ENCODE peak calls at places on chromosomes 13 and 19, in eight cellular contexts. X is nephron progenitor cell, Z is neural crest cell, N is kidney, F is endothelial cell, T is fibroblast of pulmonary artery, R is Panc1, Q is upper lobe of right lung. Y is an unnamed sample.

GRCh38 chr19:32104465-32105235 is 240.8 kb upstream of the ZNF507 start:
- DNase-seq in N (no peak), F (no peak), X (peak; percentile 46), T (no peak), R (no peak), Q (no peak), Z (no peak), Y (peak; percentile 0)

GRCh38 chr13:112897956-112898785 is 70.8 kb upstream of the MCF2L start:
- DNase-seq in N (peak; percentile 69), X (no peak), Z (no peak), Q (no peak), R (no peak), F (no peak), T (no peak), Y (no peak)

GRCh38 chr13:27339299-27339698 is 68.7 kb downstream of the RASL11A start:
- DNase-seq in N (no peak), Z (peak; percentile 23), R (no peak), X (peak; percentile 30), F (peak; percentile 57), Q (no peak), T (peak; percentile 58), Y (peak; percentile 64)

GRCh38 chr19:38362076-38362945 is 12.1 kb upstream of the PSMD8 start:
- DNase-seq in Z (peak; percentile 63), F (peak; percentile 82), X (peak; percentile 86), T (peak; percentile 49), N (peak; percentile 91), Q (peak; percentile 96), R (peak; percentile 28), Y (peak; percentile 70)

GRCh38 chr19:57802269-57802668 is 12.4 kb downstream of the ZNF552 start:
- DNase-seq in Q (no peak), Z (no peak), X (no peak), N (no peak), T (no peak), F (no peak), R (no peak), Y (no peak)

GRCh38 chr19:52351512-52351911 is 15.5 kb downstream of the ZNF610 start:
- DNase-seq in F (peak; percentile 4), X (no peak), N (no peak), R (no peak), Z (peak; percentile 10), Q (no peak), T (no peak), Y (no peak)

GRCh38 chr13:28411859-28412353 is 83.0 kb downstream of the FLT1 start:
- DNase-seq in Z (no peak), Q (no peak), F (no peak), T (peak; percentile 22), N (no peak), X (no peak), R (no peak), Y (no peak)

GRCh38 chr19:50204811-50205675 is 1.6 kb downstream of the MYH14 start:
- DNase-seq in Q (peak; percentile 95), F (no peak), T (no peak), N (peak; percentile 93), R (no peak), Z (peak; percentile 25), X (peak; percentile 84), Y (no peak)

GRCh38 chr19:19217110-19217509 is 5.4 kb downstream of the NCAN start:
- DNase-seq in T (peak; percentile 48), Z (no peak), N (no peak), F (no peak), X (no peak), R (no peak), Q (no peak), Y (peak; percentile 42)

GRCh38 chr19:54207908-54208783 is 7.5 kb downstream of the RPS9 start:
- DNase-seq in X (no peak), Z (no peak), F (no peak), R (no peak), Q (peak; percentile 87), N (peak; percentile 79), T (peak; percentile 100), Y (peak; percentile 99)

GRCh38 chr19:12938536-12939291 is at the start of gene CALR:
- DNase-seq in X (no peak), R (no peak), N (no peak), F (no peak), Z (no peak), Q (no peak), T (peak; percentile 42), Y (no peak)

GRCh38 chr13:58960909-58961308 is 1202.8 kb downstream of the DIAPH3 start:
- DNase-seq in F (no peak), Z (no peak), Q (no peak), X (no peak), N (no peak), T (peak; percentile 44), R (no peak), Y (peak; percentile 14)

GRCh38 chr19:54677217-54677616 is 14.4 kb downstream of the LILRB4 start:
- DNase-seq in Z (no peak), X (no peak), T (no peak), Q (no peak), R (no peak), F (no peak), N (no peak), Y (no peak)

GRCh38 chr13:33934343-33934742 is 116.4 kb downstream of the RFC3 start:
- DNase-seq in F (no peak), T (no peak), X (no peak), N (no peak), R (no peak), Q (no peak), Z (no peak), Y (no peak)

GRCh38 chr13:33933810-33934209 is 115.9 kb downstream of the RFC3 start:
- DNase-seq in Z (no peak), N (no peak), X (no peak), T (no peak), Q (no peak), R (no peak), F (no peak), Y (no peak)

GRCh38 chr13:33934936-33935510 is 117.1 kb downstream of the RFC3 start:
- DNase-seq in T (no peak), Z (no peak), N (no peak), R (no peak), X (no peak), F (no peak), Q (no peak), Y (no peak)

GRCh38 chr13:33932765-33933406 is 114.9 kb downstream of the RFC3 start:
- DNase-seq in X (no peak), F (no peak), R (no peak), T (peak; percentile 20), Z (no peak), Q (no peak), N (no peak), Y (no peak)

GRCh38 chr13:33931397-33931987 is 113.5 kb downstream of the RFC3 start:
- DNase-seq in Q (no peak), F (peak; percentile 49), Z (peak; percentile 13), X (peak; percentile 11), N (no peak), T (peak; percentile 77), R (peak; percentile 2), Y (peak; percentile 71)
- TF ChIP-seq CTCF in Q (peak; percentile 45), F (peak; percentile 74), Z (peak; percentile 74), X (peak; percentile 59), N (peak; percentile 32), T (peak; percentile 57), R (peak; percentile 55), Y (peak; percentile 56)

DNA sequence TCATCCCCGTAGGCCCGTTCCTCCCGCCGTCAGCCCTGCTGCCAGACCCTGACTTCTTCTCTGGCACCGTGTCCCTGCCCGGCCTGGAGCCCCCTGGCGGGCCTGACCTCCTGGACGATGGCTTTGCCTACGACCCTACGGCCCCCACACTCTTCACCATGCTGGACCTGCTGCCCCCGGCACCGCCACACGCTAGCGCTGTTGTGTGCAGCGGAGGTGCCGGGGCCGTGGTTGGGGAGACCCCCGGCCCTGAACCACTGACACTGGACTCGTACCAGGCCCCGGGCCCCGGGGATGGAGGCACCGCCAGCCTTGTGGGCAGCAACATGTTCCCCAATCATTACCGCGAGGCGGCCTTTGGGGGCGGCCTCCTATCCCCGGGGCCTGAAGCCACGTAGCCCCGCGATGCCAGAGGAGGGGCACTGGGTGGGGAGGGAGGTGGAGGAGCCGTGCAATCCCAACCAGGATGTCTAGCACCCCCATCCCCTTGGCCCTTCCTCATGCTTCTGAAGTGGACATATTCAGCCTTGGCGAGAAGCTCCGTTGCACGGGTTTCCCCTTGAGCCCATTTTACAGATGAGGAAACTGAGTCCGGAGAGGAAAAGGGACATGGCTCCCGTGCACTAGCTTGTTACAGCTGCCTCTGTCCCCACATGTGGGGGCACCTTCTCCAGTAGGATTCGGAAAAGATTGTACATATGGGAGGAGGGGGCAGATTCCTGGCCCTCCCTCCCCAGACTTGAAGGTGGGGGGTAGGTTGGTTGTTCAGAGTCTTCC is 1.3 kb upstream of the CLASRP start:
- DNase-seq in T (no peak), X (no peak), N (peak; percentile 78), Z (no peak), F (no peak), R (no peak), Q (no peak), Y (no peak)
- TF ChIP-seq CTCF in T (no peak), X (no peak), N (no peak), Z (no peak), F (no peak), R (no peak), Q (no peak), Y (no peak)

DNA sequence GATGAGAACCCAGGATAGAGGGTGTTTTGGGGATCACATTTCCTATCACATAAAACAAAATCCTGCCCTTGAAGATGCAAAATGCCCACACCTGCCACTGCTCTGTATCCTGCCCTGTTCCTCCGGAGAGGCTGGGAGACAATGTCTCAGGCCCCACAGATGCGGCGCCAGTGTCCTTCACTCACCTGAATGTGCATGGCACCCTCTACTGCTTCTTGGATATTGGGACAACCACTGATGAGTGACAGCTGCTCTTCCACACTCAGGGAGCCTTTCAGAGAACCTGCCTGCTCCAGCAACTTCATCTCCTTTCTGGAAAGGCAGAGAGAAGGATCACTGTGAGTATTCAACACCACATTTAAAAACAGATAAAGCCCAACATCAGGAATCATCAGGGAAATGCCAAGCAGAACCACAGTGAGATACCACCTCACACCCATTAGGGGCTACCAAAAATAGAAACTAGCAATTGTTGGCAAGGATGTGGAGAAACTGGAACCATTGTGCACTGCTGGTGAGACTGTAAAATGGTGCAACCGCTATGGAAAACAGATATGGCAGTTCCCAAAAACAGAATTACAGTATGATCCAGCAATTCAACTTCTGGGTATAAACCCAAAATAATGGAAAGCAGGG is 36.4 kb downstream of the CRYL1 start:
- DNase-seq in Q (no peak), R (peak; percentile 39), N (no peak), X (no peak), F (no peak), Z (no peak), T (no peak), Y (no peak)
- TF ChIP-seq CTCF in Q (no peak), R (peak; percentile 84), N (peak; percentile 63), X (no peak), F (no peak), Z (no peak), T (no peak), Y (peak; percentile 28)

DNA sequence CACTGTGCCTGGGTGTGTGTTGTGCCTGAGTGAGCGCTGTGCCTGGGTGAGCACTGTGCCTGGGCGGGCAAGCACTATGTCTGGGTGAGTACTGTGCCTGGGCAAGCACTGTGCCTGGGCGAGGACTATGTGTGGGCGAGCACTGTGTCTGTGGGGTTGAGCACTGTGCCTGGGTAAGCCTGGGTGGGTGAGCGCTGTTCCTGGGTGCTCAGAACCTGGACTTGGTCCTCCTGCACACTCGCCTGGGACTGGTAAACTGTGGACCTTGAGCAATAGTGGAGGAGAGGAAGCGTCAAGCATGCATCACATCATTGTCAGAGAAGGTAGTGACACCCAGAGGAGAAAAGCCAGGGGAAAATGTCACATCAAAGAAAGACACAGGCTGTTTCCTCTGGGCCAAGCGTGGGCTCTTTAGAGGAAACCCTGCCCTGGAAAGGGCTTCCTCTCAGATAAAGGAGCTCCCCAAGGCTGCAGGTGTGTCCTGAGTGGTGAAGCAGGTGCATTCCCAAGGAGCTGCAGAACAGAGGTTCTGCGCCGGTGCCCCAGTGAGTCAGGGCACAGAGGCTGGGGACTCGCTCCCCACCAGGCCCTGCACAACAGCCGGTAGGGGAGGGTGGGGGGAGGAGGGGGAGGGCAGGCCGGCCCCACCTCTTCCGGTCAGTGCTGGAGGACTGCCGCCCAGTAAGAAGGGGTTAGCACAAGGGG is 141.2 kb downstream of the TEX29 start:
- DNase-seq in X (no peak), N (no peak), F (no peak), R (no peak), Z (no peak), Q (no peak), T (no peak), Y (no peak)
- TF ChIP-seq CTCF in X (no peak), N (no peak), F (no peak), R (no peak), Z (no peak), Q (no peak), T (no peak), Y (no peak)